ENCODE peak calls at places on chromosomes 7 and 10, in seven cellular contexts. One of them, this sample, is unnamed.

GRCh38 chr7:157575181-157575580 is 238.4 kb downstream of the DNAJB6 start:
- DNase-seq in activated T-cell treated with anti-CD3 and anti-CD28 coated beads, Interleukin-2, amount 50 U/mL, for 48 hours: no peak
- DNase-seq in left ventricle myocardium superior: no peak
- DNase-seq in trophoblast cell: no peak
- DNase-seq in ascending aorta: no peak
- DNase-seq in non-pigmented ciliary epithelial cell: no peak
- DNase-seq in SHP77 treated with DMSO at 0.1 percent for 48 hours: no peak
- DNase-seq in this sample: no peak

GRCh38 chr10:74027702-74028101 is 29.8 kb downstream of the VCL start:
- DNase-seq in activated T-cell treated with anti-CD3 and anti-CD28 coated beads, Interleukin-2, amount 50 U/mL, for 48 hours: no peak
- DNase-seq in left ventricle myocardium superior: no peak
- DNase-seq in trophoblast cell: no peak
- DNase-seq in ascending aorta: no peak
- DNase-seq in non-pigmented ciliary epithelial cell: no peak
- DNase-seq in SHP77 treated with DMSO at 0.1 percent for 48 hours: no peak
- DNase-seq in this sample: no peak

GRCh38 chr10:80204801-80205477 is 398 bp downstream of the ANXA11 start:
- DNase-seq in activated T-cell treated with anti-CD3 and anti-CD28 coated beads, Interleukin-2, amount 50 U/mL, for 48 hours: no peak
- DNase-seq in left ventricle myocardium superior: peak
- DNase-seq in trophoblast cell: no peak
- DNase-seq in ascending aorta: no peak
- DNase-seq in non-pigmented ciliary epithelial cell: no peak
- DNase-seq in SHP77 treated with DMSO at 0.1 percent for 48 hours: no peak
- DNase-seq in this sample: no peak

GRCh38 chr7:87345962-87346371 is 503 bp downstream of the CROT start:
- DNase-seq in activated T-cell treated with anti-CD3 and anti-CD28 coated beads, Interleukin-2, amount 50 U/mL, for 48 hours: no peak
- DNase-seq in left ventricle myocardium superior: no peak
- DNase-seq in trophoblast cell: peak
- DNase-seq in ascending aorta: no peak
- DNase-seq in non-pigmented ciliary epithelial cell: no peak
- DNase-seq in SHP77 treated with DMSO at 0.1 percent for 48 hours: no peak
- DNase-seq in this sample: no peak

GRCh38 chr10:113475381-113475807 is 77.5 kb upstream of the HABP2 start:
- DNase-seq in activated T-cell treated with anti-CD3 and anti-CD28 coated beads, Interleukin-2, amount 50 U/mL, for 48 hours: no peak
- DNase-seq in left ventricle myocardium superior: no peak
- DNase-seq in trophoblast cell: peak
- DNase-seq in ascending aorta: peak
- DNase-seq in non-pigmented ciliary epithelial cell: no peak
- DNase-seq in SHP77 treated with DMSO at 0.1 percent for 48 hours: no peak
- DNase-seq in this sample: no peak

GRCh38 chr7:83366629-83367028 is 203.9 kb upstream of the PCLO start:
- DNase-seq in activated T-cell treated with anti-CD3 and anti-CD28 coated beads, Interleukin-2, amount 50 U/mL, for 48 hours: no peak
- DNase-seq in left ventricle myocardium superior: no peak
- DNase-seq in trophoblast cell: no peak
- DNase-seq in ascending aorta: no peak
- DNase-seq in non-pigmented ciliary epithelial cell: no peak
- DNase-seq in SHP77 treated with DMSO at 0.1 percent for 48 hours: no peak
- DNase-seq in this sample: no peak

GRCh38 chr7:14403587-14403986 is 414.1 kb upstream of the ETV1 start:
- DNase-seq in activated T-cell treated with anti-CD3 and anti-CD28 coated beads, Interleukin-2, amount 50 U/mL, for 48 hours: no peak
- DNase-seq in left ventricle myocardium superior: no peak
- DNase-seq in trophoblast cell: no peak
- DNase-seq in ascending aorta: no peak
- DNase-seq in non-pigmented ciliary epithelial cell: no peak
- DNase-seq in SHP77 treated with DMSO at 0.1 percent for 48 hours: no peak
- DNase-seq in this sample: no peak

GRCh38 chr10:113485801-113486200 is 67.1 kb upstream of the HABP2 start:
- DNase-seq in activated T-cell treated with anti-CD3 and anti-CD28 coated beads, Interleukin-2, amount 50 U/mL, for 48 hours: no peak
- DNase-seq in left ventricle myocardium superior: no peak
- DNase-seq in trophoblast cell: no peak
- DNase-seq in ascending aorta: no peak
- DNase-seq in non-pigmented ciliary epithelial cell: no peak
- DNase-seq in SHP77 treated with DMSO at 0.1 percent for 48 hours: no peak
- DNase-seq in this sample: no peak

GRCh38 chr10:108791030-108791429 is 1132.3 kb downstream of the XPNPEP1 start:
- DNase-seq in activated T-cell treated with anti-CD3 and anti-CD28 coated beads, Interleukin-2, amount 50 U/mL, for 48 hours: no peak
- DNase-seq in left ventricle myocardium superior: no peak
- DNase-seq in trophoblast cell: no peak
- DNase-seq in ascending aorta: no peak
- DNase-seq in non-pigmented ciliary epithelial cell: no peak
- DNase-seq in SHP77 treated with DMSO at 0.1 percent for 48 hours: no peak
- DNase-seq in this sample: no peak

GRCh38 chr10:85607296-85607695 is 759.3 kb downstream of the GRID1 start:
- DNase-seq in activated T-cell treated with anti-CD3 and anti-CD28 coated beads, Interleukin-2, amount 50 U/mL, for 48 hours: no peak
- DNase-seq in left ventricle myocardium superior: no peak
- DNase-seq in trophoblast cell: no peak
- DNase-seq in ascending aorta: no peak
- DNase-seq in non-pigmented ciliary epithelial cell: no peak
- DNase-seq in SHP77 treated with DMSO at 0.1 percent for 48 hours: no peak
- DNase-seq in this sample: no peak

GRCh38 chr10:80444646-80445319 is 9.3 kb upstream of the TSPAN14 start:
- DNase-seq in activated T-cell treated with anti-CD3 and anti-CD28 coated beads, Interleukin-2, amount 50 U/mL, for 48 hours: peak
- DNase-seq in left ventricle myocardium superior: peak
- DNase-seq in trophoblast cell: peak
- DNase-seq in ascending aorta: no peak
- DNase-seq in non-pigmented ciliary epithelial cell: peak
- DNase-seq in SHP77 treated with DMSO at 0.1 percent for 48 hours: no peak
- DNase-seq in this sample: peak

GRCh38 chr7:17770710-17771375 is 169.5 kb downstream of the SNX13 start:
- DNase-seq in activated T-cell treated with anti-CD3 and anti-CD28 coated beads, Interleukin-2, amount 50 U/mL, for 48 hours: no peak
- DNase-seq in left ventricle myocardium superior: no peak
- DNase-seq in trophoblast cell: no peak
- DNase-seq in ascending aorta: no peak
- DNase-seq in non-pigmented ciliary epithelial cell: no peak
- DNase-seq in SHP77 treated with DMSO at 0.1 percent for 48 hours: no peak
- DNase-seq in this sample: peak

GRCh38 chr7:93051660-93052059 is 66.1 kb downstream of the SAMD9 start:
- DNase-seq in activated T-cell treated with anti-CD3 and anti-CD28 coated beads, Interleukin-2, amount 50 U/mL, for 48 hours: no peak
- DNase-seq in left ventricle myocardium superior: no peak
- DNase-seq in trophoblast cell: no peak
- DNase-seq in ascending aorta: no peak
- DNase-seq in non-pigmented ciliary epithelial cell: no peak
- DNase-seq in SHP77 treated with DMSO at 0.1 percent for 48 hours: no peak
- DNase-seq in this sample: no peak

GRCh38 chr7:44750424-44750823 is 1.8 kb downstream of the ZMIZ2 start:
- DNase-seq in activated T-cell treated with anti-CD3 and anti-CD28 coated beads, Interleukin-2, amount 50 U/mL, for 48 hours: no peak
- DNase-seq in left ventricle myocardium superior: no peak
- DNase-seq in trophoblast cell: no peak
- DNase-seq in ascending aorta: no peak
- DNase-seq in non-pigmented ciliary epithelial cell: no peak
- DNase-seq in SHP77 treated with DMSO at 0.1 percent for 48 hours: no peak
- DNase-seq in this sample: no peak

GRCh38 chr10:5343561-5343960 is 21.2 kb upstream of the UCN3 start:
- DNase-seq in activated T-cell treated with anti-CD3 and anti-CD28 coated beads, Interleukin-2, amount 50 U/mL, for 48 hours: no peak
- DNase-seq in left ventricle myocardium superior: no peak
- DNase-seq in trophoblast cell: no peak
- DNase-seq in ascending aorta: no peak
- DNase-seq in non-pigmented ciliary epithelial cell: no peak
- DNase-seq in SHP77 treated with DMSO at 0.1 percent for 48 hours: peak
- DNase-seq in this sample: no peak

GRCh38 chr7:153414288-153414629 is 637.9 kb upstream of the DPP6 start:
- DNase-seq in activated T-cell treated with anti-CD3 and anti-CD28 coated beads, Interleukin-2, amount 50 U/mL, for 48 hours: no peak
- DNase-seq in left ventricle myocardium superior: no peak
- DNase-seq in trophoblast cell: no peak
- DNase-seq in ascending aorta: no peak
- DNase-seq in non-pigmented ciliary epithelial cell: no peak
- DNase-seq in SHP77 treated with DMSO at 0.1 percent for 48 hours: no peak
- DNase-seq in this sample: no peak

GRCh38 chr7:43170571-43170970 is 58.1 kb downstream of the HECW1 start:
- DNase-seq in activated T-cell treated with anti-CD3 and anti-CD28 coated beads, Interleukin-2, amount 50 U/mL, for 48 hours: no peak
- DNase-seq in left ventricle myocardium superior: no peak
- DNase-seq in trophoblast cell: no peak
- DNase-seq in ascending aorta: no peak
- DNase-seq in non-pigmented ciliary epithelial cell: no peak
- DNase-seq in SHP77 treated with DMSO at 0.1 percent for 48 hours: no peak
- DNase-seq in this sample: no peak

GRCh38 chr10:119687192-119688032 is 36.2 kb downstream of the BAG3 start:
- DNase-seq in activated T-cell treated with anti-CD3 and anti-CD28 coated beads, Interleukin-2, amount 50 U/mL, for 48 hours: no peak
- DNase-seq in left ventricle myocardium superior: no peak
- DNase-seq in trophoblast cell: no peak
- DNase-seq in ascending aorta: no peak
- DNase-seq in non-pigmented ciliary epithelial cell: no peak
- DNase-seq in SHP77 treated with DMSO at 0.1 percent for 48 hours: no peak
- DNase-seq in this sample: no peak

GRCh38 chr10:63713191-63714144 is 192.3 kb downstream of the REEP3 start:
- DNase-seq in activated T-cell treated with anti-CD3 and anti-CD28 coated beads, Interleukin-2, amount 50 U/mL, for 48 hours: no peak
- DNase-seq in left ventricle myocardium superior: peak
- DNase-seq in trophoblast cell: no peak
- DNase-seq in ascending aorta: peak
- DNase-seq in non-pigmented ciliary epithelial cell: peak
- DNase-seq in SHP77 treated with DMSO at 0.1 percent for 48 hours: no peak
- DNase-seq in this sample: peak

GRCh38 chr10:85916192-85916747 is 450.3 kb downstream of the GRID1 start:
- DNase-seq in activated T-cell treated with anti-CD3 and anti-CD28 coated beads, Interleukin-2, amount 50 U/mL, for 48 hours: no peak
- DNase-seq in left ventricle myocardium superior: no peak
- DNase-seq in trophoblast cell: no peak
- DNase-seq in ascending aorta: no peak
- DNase-seq in non-pigmented ciliary epithelial cell: no peak
- DNase-seq in SHP77 treated with DMSO at 0.1 percent for 48 hours: no peak
- DNase-seq in this sample: no peak

GRCh38 chr7:26337232-26337865 is 45.7 kb downstream of the SNX10 start:
- DNase-seq in activated T-cell treated with anti-CD3 and anti-CD28 coated beads, Interleukin-2, amount 50 U/mL, for 48 hours: no peak
- DNase-seq in left ventricle myocardium superior: no peak
- DNase-seq in trophoblast cell: no peak
- DNase-seq in ascending aorta: no peak
- DNase-seq in non-pigmented ciliary epithelial cell: no peak
- DNase-seq in SHP77 treated with DMSO at 0.1 percent for 48 hours: no peak
- DNase-seq in this sample: peak

GRCh38 chr7:47581442-47581820 is 480 bp downstream of the TNS3 start:
- DNase-seq in activated T-cell treated with anti-CD3 and anti-CD28 coated beads, Interleukin-2, amount 50 U/mL, for 48 hours: no peak
- DNase-seq in left ventricle myocardium superior: peak
- DNase-seq in trophoblast cell: no peak
- DNase-seq in ascending aorta: no peak
- DNase-seq in non-pigmented ciliary epithelial cell: no peak
- DNase-seq in SHP77 treated with DMSO at 0.1 percent for 48 hours: no peak
- DNase-seq in this sample: no peak

GRCh38 chr10:1381339-1381738 is 325.2 kb downstream of the WDR37 start:
- DNase-seq in activated T-cell treated with anti-CD3 and anti-CD28 coated beads, Interleukin-2, amount 50 U/mL, for 48 hours: no peak
- DNase-seq in left ventricle myocardium superior: no peak
- DNase-seq in trophoblast cell: no peak
- DNase-seq in ascending aorta: peak
- DNase-seq in non-pigmented ciliary epithelial cell: no peak
- DNase-seq in SHP77 treated with DMSO at 0.1 percent for 48 hours: no peak
- DNase-seq in this sample: no peak

GRCh38 chr10:128881086-128881485 is 586.0 kb upstream of the MGMT start:
- DNase-seq in activated T-cell treated with anti-CD3 and anti-CD28 coated beads, Interleukin-2, amount 50 U/mL, for 48 hours: no peak
- DNase-seq in left ventricle myocardium superior: no peak
- DNase-seq in trophoblast cell: no peak
- DNase-seq in ascending aorta: no peak
- DNase-seq in non-pigmented ciliary epithelial cell: no peak
- DNase-seq in SHP77 treated with DMSO at 0.1 percent for 48 hours: no peak
- DNase-seq in this sample: no peak

GRCh38 chr10:122021421-122021820 is 32.5 kb downstream of the TACC2 start:
- DNase-seq in activated T-cell treated with anti-CD3 and anti-CD28 coated beads, Interleukin-2, amount 50 U/mL, for 48 hours: no peak
- DNase-seq in left ventricle myocardium superior: no peak
- DNase-seq in trophoblast cell: no peak
- DNase-seq in ascending aorta: no peak
- DNase-seq in non-pigmented ciliary epithelial cell: no peak
- DNase-seq in SHP77 treated with DMSO at 0.1 percent for 48 hours: no peak
- DNase-seq in this sample: no peak

GRCh38 chr10:16828731-16829175 is 11.5 kb upstream of the RSU1 start:
- DNase-seq in activated T-cell treated with anti-CD3 and anti-CD28 coated beads, Interleukin-2, amount 50 U/mL, for 48 hours: no peak
- DNase-seq in left ventricle myocardium superior: peak
- DNase-seq in trophoblast cell: no peak
- DNase-seq in ascending aorta: peak
- DNase-seq in non-pigmented ciliary epithelial cell: peak
- DNase-seq in SHP77 treated with DMSO at 0.1 percent for 48 hours: no peak
- DNase-seq in this sample: no peak

GRCh38 chr10:46326066-46326465 is 39.3 kb downstream of the ANTXRL start:
- DNase-seq in activated T-cell treated with anti-CD3 and anti-CD28 coated beads, Interleukin-2, amount 50 U/mL, for 48 hours: no peak
- DNase-seq in left ventricle myocardium superior: no peak
- DNase-seq in trophoblast cell: no peak
- DNase-seq in ascending aorta: no peak
- DNase-seq in non-pigmented ciliary epithelial cell: no peak
- DNase-seq in SHP77 treated with DMSO at 0.1 percent for 48 hours: no peak
- DNase-seq in this sample: no peak

GRCh38 chr7:44750921-44751571 is 2.4 kb downstream of the ZMIZ2 start:
- DNase-seq in activated T-cell treated with anti-CD3 and anti-CD28 coated beads, Interleukin-2, amount 50 U/mL, for 48 hours: peak
- DNase-seq in left ventricle myocardium superior: peak
- DNase-seq in trophoblast cell: no peak
- DNase-seq in ascending aorta: no peak
- DNase-seq in non-pigmented ciliary epithelial cell: no peak
- DNase-seq in SHP77 treated with DMSO at 0.1 percent for 48 hours: no peak
- DNase-seq in this sample: no peak

GRCh38 chr7:24102988-24103387 is 181.0 kb upstream of the NPY start:
- DNase-seq in activated T-cell treated with anti-CD3 and anti-CD28 coated beads, Interleukin-2, amount 50 U/mL, for 48 hours: no peak
- DNase-seq in left ventricle myocardium superior: no peak
- DNase-seq in trophoblast cell: no peak
- DNase-seq in ascending aorta: no peak
- DNase-seq in non-pigmented ciliary epithelial cell: no peak
- DNase-seq in SHP77 treated with DMSO at 0.1 percent for 48 hours: no peak
- DNase-seq in this sample: no peak

GRCh38 chr10:26939290-26939956 is 78.7 kb upstream of the ABI1 start:
- DNase-seq in activated T-cell treated with anti-CD3 and anti-CD28 coated beads, Interleukin-2, amount 50 U/mL, for 48 hours: no peak
- DNase-seq in left ventricle myocardium superior: no peak
- DNase-seq in trophoblast cell: no peak
- DNase-seq in ascending aorta: no peak
- DNase-seq in non-pigmented ciliary epithelial cell: no peak
- DNase-seq in SHP77 treated with DMSO at 0.1 percent for 48 hours: no peak
- DNase-seq in this sample: no peak

GRCh38 chr10:85610381-85611092 is 756.1 kb downstream of the GRID1 start:
- DNase-seq in activated T-cell treated with anti-CD3 and anti-CD28 coated beads, Interleukin-2, amount 50 U/mL, for 48 hours: peak
- DNase-seq in left ventricle myocardium superior: no peak
- DNase-seq in trophoblast cell: no peak
- DNase-seq in ascending aorta: no peak
- DNase-seq in non-pigmented ciliary epithelial cell: no peak
- DNase-seq in SHP77 treated with DMSO at 0.1 percent for 48 hours: no peak
- DNase-seq in this sample: no peak

GRCh38 chr7:120981888-120982615 is 6.5 kb upstream of the CPED1 start:
- DNase-seq in activated T-cell treated with anti-CD3 and anti-CD28 coated beads, Interleukin-2, amount 50 U/mL, for 48 hours: no peak
- DNase-seq in left ventricle myocardium superior: no peak
- DNase-seq in trophoblast cell: no peak
- DNase-seq in ascending aorta: no peak
- DNase-seq in non-pigmented ciliary epithelial cell: no peak
- DNase-seq in SHP77 treated with DMSO at 0.1 percent for 48 hours: no peak
- DNase-seq in this sample: no peak

GRCh38 chr10:93752761-93753160 is 5.0 kb upstream of the LGI1 start:
- DNase-seq in activated T-cell treated with anti-CD3 and anti-CD28 coated beads, Interleukin-2, amount 50 U/mL, for 48 hours: no peak
- DNase-seq in left ventricle myocardium superior: no peak
- DNase-seq in trophoblast cell: peak
- DNase-seq in ascending aorta: no peak
- DNase-seq in non-pigmented ciliary epithelial cell: no peak
- DNase-seq in SHP77 treated with DMSO at 0.1 percent for 48 hours: no peak
- DNase-seq in this sample: no peak

This sample was measured in globus pallidus.